ENCODE peak calls at places on chromosomes 16 and 17, in eight cellular contexts. W is right atrium auricular region, I is Caco-2, Q is mucosa of descending colon, D is SK-N-SH, G is lower lobe of right lung, M is left lung, F is heart right ventricle. J is an unnamed sample.

GRCh38 chr16:72013389-72013788 is 4.8 kb downstream of the DHODH start:
- DNase-seq in M (no peak), F (no peak), W (peak; percentile 68), Q (no peak), I (no peak), D (no peak), G (peak; percentile 54), J (no peak)

GRCh38 chr16:29811896-29812665 is at the start of gene PRRT2:
- DNase-seq in G (peak; percentile 73), F (peak; percentile 77), W (no peak), I (peak; percentile 66), M (no peak), D (peak; percentile 86), Q (peak; percentile 59), J (peak; percentile 95)

GRCh38 chr17:63740464-63741181 is 976 bp downstream of the STRADA start:
- DNase-seq in M (no peak), G (no peak), I (no peak), Q (no peak), W (no peak), D (peak; percentile 13), F (no peak), J (peak; percentile 13)

GRCh38 chr17:53118948-53119347 is 703.8 kb upstream of the KIF2B start:
- DNase-seq in M (no peak), D (no peak), Q (no peak), I (no peak), W (no peak), F (no peak), G (no peak), J (no peak)

GRCh38 chr17:53722407-53722806 is 100.3 kb upstream of the KIF2B start:
- DNase-seq in I (no peak), W (no peak), D (no peak), Q (no peak), F (no peak), M (no peak), G (no peak), J (no peak)

GRCh38 chr17:39027037-39027436 is 59.8 kb upstream of the FBXO47 start:
- DNase-seq in D (peak; percentile 63), F (peak; percentile 82), W (peak; percentile 73), G (peak; percentile 81), M (peak; percentile 58), I (no peak), Q (peak; percentile 72), J (peak; percentile 85)

GRCh38 chr17:38908676-38909181 is 16.7 kb upstream of the LASP1NB start:
- DNase-seq in D (no peak), W (no peak), F (no peak), G (peak; percentile 50), M (no peak), Q (no peak), I (no peak), J (peak; percentile 66)

GRCh38 chr17:4591529-4591928 is 7.2 kb downstream of the SMTNL2 start:
- DNase-seq in G (no peak), D (peak; percentile 51), I (no peak), Q (no peak), W (no peak), F (no peak), M (no peak), J (no peak)

GRCh38 chr16:59510008-59510424 is 775.9 kb upstream of the GOT2 start:
- DNase-seq in F (peak; percentile 17), I (no peak), Q (no peak), M (no peak), G (no peak), W (no peak), D (no peak), J (no peak)

GRCh38 chr16:20940864-20941634 is 40.5 kb downstream of the LYRM1 start:
- DNase-seq in I (no peak), W (no peak), D (no peak), Q (no peak), G (no peak), F (no peak), M (no peak), J (no peak)

GRCh38 chr17:32161029-32161428 is 18.7 kb downstream of the RHOT1 start:
- DNase-seq in G (no peak), D (no peak), M (no peak), I (no peak), Q (no peak), F (no peak), W (no peak), J (no peak)

GRCh38 chr17:31321481-31321880 is at the start of gene EVI2A:
- DNase-seq in G (peak; percentile 57), D (no peak), I (no peak), W (no peak), M (peak; percentile 72), F (no peak), Q (peak; percentile 31), J (no peak)

GRCh38 chr17:59505610-59506276 is 59.7 kb upstream of the DHX40 start:
- DNase-seq in I (peak; percentile 76), Q (no peak), F (no peak), W (no peak), M (no peak), D (no peak), G (no peak), J (no peak)

GRCh38 chr16:65002265-65002664 is 119.6 kb downstream of the CDH11 start:
- DNase-seq in Q (no peak), I (no peak), W (no peak), G (no peak), F (no peak), D (peak; percentile 8), M (no peak), J (no peak)

GRCh38 chr17:73325527-73325842 is 13.7 kb upstream of the CDC42EP4 start:
- DNase-seq in M (no peak), D (no peak), F (no peak), W (peak; percentile 82), G (no peak), I (no peak), Q (no peak), J (no peak)

GRCh38 chr17:17664073-17664470 is 17.2 kb upstream of the RAI1 start:
- DNase-seq in W (no peak), D (no peak), F (no peak), Q (no peak), I (no peak), G (no peak), M (no peak), J (no peak)

GRCh38 chr16:88678224-88678979 is 7.9 kb downstream of the SNAI3 start:
- DNase-seq in F (no peak), I (no peak), Q (no peak), G (peak; percentile 43), M (no peak), W (no peak), D (peak; percentile 61), J (peak; percentile 87)

GRCh38 chr17:7806592-7806991 is 27.4 kb upstream of the KDM6B start:
- DNase-seq in M (no peak), D (no peak), F (no peak), Q (no peak), I (no peak), G (peak; percentile 10), W (no peak), J (no peak)

DNA sequence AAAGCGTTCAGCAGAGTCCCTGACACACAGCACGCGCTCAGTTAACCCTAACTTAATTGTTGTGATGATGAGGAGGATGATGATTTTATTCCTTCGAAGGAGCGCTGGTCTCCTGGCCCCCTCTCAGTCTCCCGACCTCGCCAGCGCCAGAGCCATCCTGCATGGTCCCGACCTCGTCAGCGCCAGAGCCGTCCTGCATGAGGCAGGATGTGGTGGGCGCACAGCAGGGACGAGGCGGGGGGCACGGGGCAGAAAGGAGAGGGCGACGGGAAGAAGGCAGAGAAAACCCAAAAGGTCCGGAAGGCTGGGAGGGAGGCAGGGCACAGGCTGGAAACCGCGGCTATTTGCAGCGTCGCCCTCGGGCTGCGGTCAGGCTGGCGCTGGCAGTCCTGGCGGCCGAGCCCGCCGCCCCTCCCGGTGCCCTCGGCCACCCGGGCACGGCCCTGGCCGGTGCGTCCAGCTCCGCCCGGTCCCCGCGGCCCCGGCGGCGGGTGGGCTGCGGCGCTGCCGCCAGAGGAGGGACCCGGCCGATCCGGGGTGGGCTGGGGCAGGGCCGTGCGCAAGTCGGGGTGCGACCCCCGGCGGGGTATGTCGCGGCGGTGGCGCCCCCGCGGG is 3.0 kb upstream of the TAC4 start:
- DNase-seq in G (no peak), Q (no peak), I (no peak), M (no peak), W (no peak), F (no peak), D (peak; percentile 86), J (peak; percentile 80)
- H3K4me3 ChIP-seq in G (peak overlapping the region; percentile 65), Q (peak overlapping the region; percentile 17), I (no peak overlapping the region), M (peak overlapping the region; percentile 35), W (peak overlapping the region; percentile 64), F (peak overlapping the region; percentile 64), D (peak overlapping the region; percentile 59), J (peak overlapping the region; percentile 54)

GRCh38 chr16:68287276-68288251 is 23.2 kb downstream of the SLC7A6OS start:
- DNase-seq in I (no peak), M (peak; percentile 68), D (no peak), F (peak; percentile 77), G (no peak), Q (no peak), W (peak; percentile 79), J (no peak)
- H3K4me3 ChIP-seq in I (no peak overlapping the region), M (no peak overlapping the region), D (no peak overlapping the region), F (no peak overlapping the region), G (no peak overlapping the region), Q (no peak overlapping the region), W (no peak overlapping the region), J (no peak overlapping the region)

DNA sequence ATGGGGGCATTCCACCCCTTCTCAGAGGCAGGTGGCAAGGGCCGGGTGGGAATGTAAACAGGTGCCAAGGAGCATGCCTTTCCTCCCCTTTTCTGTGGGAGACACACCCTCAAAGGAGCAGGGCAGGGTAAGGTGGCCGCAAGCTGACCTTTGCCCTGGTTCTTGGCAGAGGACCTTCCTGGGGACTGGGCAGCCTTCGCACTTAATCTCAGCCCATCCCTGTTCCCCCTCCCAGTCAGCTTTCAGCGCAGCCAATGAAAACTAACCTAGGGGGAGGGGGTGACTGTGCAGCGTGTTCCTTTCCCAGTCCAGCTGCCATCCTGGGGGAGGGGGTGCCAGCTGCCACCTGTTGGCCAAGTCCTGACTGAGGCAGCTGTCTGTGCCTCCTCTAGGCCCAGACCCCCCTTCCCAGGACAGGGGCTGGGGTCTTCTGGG is 2.8 kb downstream of the TRAF4 start:
- DNase-seq in D (no peak), G (peak; percentile 83), W (no peak), F (no peak), M (peak; percentile 80), Q (peak; percentile 84), I (peak; percentile 88), J (peak; percentile 73)
- H3K4me3 ChIP-seq in D (peak overlapping the region; percentile 95), G (peak overlapping the region; percentile 74), W (no peak overlapping the region), F (no peak overlapping the region), M (peak overlapping the region; percentile 73), Q (no peak overlapping the region), I (peak overlapping the region; percentile 68), J (no peak overlapping the region)

GRCh38 chr17:50778471-50778870 is 11.2 kb upstream of the ANKRD40CL start:
- DNase-seq in W (no peak), M (no peak), D (no peak), G (no peak), I (no peak), F (no peak), Q (no peak), J (peak; percentile 7)

GRCh38 chr17:50779747-50780363 is 12.5 kb upstream of the ANKRD40CL start:
- DNase-seq in M (no peak), G (no peak), Q (no peak), W (no peak), D (no peak), I (no peak), F (no peak), J (no peak)

GRCh38 chr17:50783193-50783660 is 15.9 kb upstream of the ANKRD40CL start:
- DNase-seq in F (peak; percentile 86), Q (peak; percentile 89), G (peak; percentile 90), D (peak; percentile 97), I (peak; percentile 98), M (peak; percentile 86), W (peak; percentile 92), J (peak; percentile 93)

GRCh38 chr17:50778988-50779387 is 11.7 kb upstream of the ANKRD40CL start:
- DNase-seq in F (no peak), I (no peak), M (no peak), W (no peak), D (no peak), Q (no peak), G (no peak), J (no peak)

GRCh38 chr17:50781167-50781566 is 13.8 kb upstream of the ANKRD40CL start:
- DNase-seq in W (no peak), D (no peak), F (peak; percentile 25), M (no peak), I (no peak), Q (no peak), G (no peak), J (no peak)
- H3K4me3 ChIP-seq in W (peak overlapping the region; percentile 27), D (no peak overlapping the region), F (peak overlapping the region; percentile 8), M (no peak overlapping the region), I (no peak overlapping the region), Q (no peak overlapping the region), G (peak overlapping the region; percentile 36), J (no peak overlapping the region)